ENCODE peak calls at places on chromosomes 2 and 18, in five cellular contexts. Y is astrocyte of the spinal cord, J is colonic mucosa, Z is GM13977, I is tibial artery. U is an unnamed sample.

GRCh38 chr2:21118302-21118920 is 5.4 kb upstream of the TDRD15 start:
- DNase-seq in Y (peak), J (peak), Z (peak), I (no peak), U (peak)

GRCh38 chr2:42136832-42137821 is 32.0 kb upstream of the EML4 start:
- DNase-seq in Y (no peak), J (no peak), Z (no peak), I (no peak), U (no peak)

GRCh38 chr2:204505946-204506345 is 39.3 kb upstream of the PARD3B start:
- DNase-seq in Y (peak), J (no peak), Z (no peak), I (no peak), U (peak)

GRCh38 chr18:50709215-50709614 is 110.6 kb downstream of the MRO start:
- DNase-seq in Y (no peak), J (no peak), Z (no peak), I (no peak), U (no peak)

GRCh38 chr2:200728630-200729029 is 83.1 kb upstream of the BZW1 start:
- DNase-seq in Y (peak), J (no peak), Z (no peak), I (no peak), U (peak)

GRCh38 chr2:61328707-61329251 is 142.1 kb downstream of the USP34 start:
- DNase-seq in Y (peak), J (peak), Z (peak), I (no peak), U (no peak)

GRCh38 chr2:1306029-1306686 is 107.1 kb upstream of the TPO start:
- DNase-seq in Y (no peak), J (no peak), Z (no peak), I (no peak), U (no peak)

GRCh38 chr2:99725810-99726209 is 236.0 kb upstream of the REV1 start:
- DNase-seq in Y (no peak), J (no peak), Z (no peak), I (no peak), U (peak)

GRCh38 chr2:100206731-100207255 is 64.4 kb upstream of the AFF3 start:
- DNase-seq in Y (no peak), J (no peak), Z (no peak), I (no peak), U (no peak)

GRCh38 chr2:239288951-239289481 is 111.8 kb downstream of the HDAC4 start:
- DNase-seq in Y (no peak), J (no peak), Z (peak), I (peak), U (no peak)

GRCh38 chr2:6081542-6081872 is 389.3 kb downstream of the SOX11 start:
- DNase-seq in Y (peak), J (no peak), Z (no peak), I (no peak), U (no peak)

GRCh38 chr2:7009207-7009911 is 92.1 kb downstream of the RNF144A start:
- DNase-seq in Y (peak), J (no peak), Z (no peak), I (no peak), U (peak)

GRCh38 chr2:205681836-205682238 is 464 bp upstream of the NRP2 start:
- DNase-seq in Y (no peak), J (no peak), Z (peak), I (no peak), U (peak)

GRCh38 chr2:37080674-37081073 is 3.5 kb downstream of the HEATR5B start:
- DNase-seq in Y (no peak), J (no peak), Z (no peak), I (no peak), U (no peak)

GRCh38 chr2:42835577-42836371 is 43.4 kb upstream of the HAAO start:
- DNase-seq in Y (peak), J (no peak), Z (no peak), I (peak), U (peak)

GRCh38 chr2:165563468-165564225 is 94.1 kb downstream of the CSRNP3 start:
- DNase-seq in Y (no peak), J (no peak), Z (no peak), I (no peak), U (no peak)

GRCh38 chr2:100182494-100183355 is 40.3 kb upstream of the AFF3 start:
- DNase-seq in Y (peak), J (no peak), Z (no peak), I (no peak), U (no peak)

GRCh38 chr2:223008162-223008561 is 43.8 kb upstream of the KCNE4 start:
- DNase-seq in Y (peak), J (no peak), Z (no peak), I (no peak), U (peak)

GRCh38 chr2:197097578-197098366 is 171.3 kb upstream of the PGAP1 start:
- DNase-seq in Y (peak), J (no peak), Z (no peak), I (peak), U (peak)

GRCh38 chr18:58402247-58402646 is 226.6 kb downstream of the ALPK2 start:
- DNase-seq in Y (peak), J (no peak), Z (no peak), I (peak), U (peak)

GRCh38 chr2:217261452-217261851 is 401.6 kb upstream of the TNP1 start:
- DNase-seq in Y (no peak), J (no peak), Z (no peak), I (no peak), U (peak)

GRCh38 chr18:32389868-32390267 is 80.8 kb downstream of the GAREM1 start:
- DNase-seq in Y (no peak), J (peak), Z (no peak), I (no peak), U (no peak)

GRCh38 chr2:145000376-145000775 is 480.5 kb upstream of the ZEB2 start:
- DNase-seq in Y (no peak), J (no peak), Z (no peak), I (no peak), U (peak)

GRCh38 chr2:227163445-227163997 is 484 bp downstream of the COL4A4 start:
- DNase-seq in Y (no peak), J (peak), Z (peak), I (no peak), U (no peak)

GRCh38 chr2:54750040-54750439 is 26.6 kb downstream of the EML6 start:
- DNase-seq in Y (no peak), J (no peak), Z (no peak), I (no peak), U (no peak)

GRCh38 chr2:40606862-40607261 is 155.0 kb upstream of the SLC8A1 start:
- DNase-seq in Y (peak), J (no peak), Z (no peak), I (no peak), U (no peak)

GRCh38 chr2:112605926-112606325 is 21.5 kb downstream of the CHCHD5 start:
- DNase-seq in Y (no peak), J (no peak), Z (no peak), I (no peak), U (no peak)

GRCh38 chr18:59268722-59269562 is 4.3 kb downstream of the RAX start:
- DNase-seq in Y (no peak), J (no peak), Z (peak), I (no peak), U (peak)

GRCh38 chr18:49566985-49567384 is 5.1 kb downstream of the LIPG start:
- DNase-seq in Y (no peak), J (no peak), Z (no peak), I (no peak), U (no peak)

GRCh38 chr18:13298262-13298661 is 79.7 kb downstream of the LDLRAD4 start:
- DNase-seq in Y (no peak), J (no peak), Z (no peak), I (no peak), U (no peak)

GRCh38 chr2:81276595-81276994 is 972.0 kb upstream of the LRRTM1 start:
- DNase-seq in Y (no peak), J (no peak), Z (no peak), I (no peak), U (no peak)

GRCh38 chr2:181258761-181259160 is 198.4 kb upstream of the ITGA4 start:
- DNase-seq in Y (peak), J (no peak), Z (no peak), I (no peak), U (peak)

DNA sequence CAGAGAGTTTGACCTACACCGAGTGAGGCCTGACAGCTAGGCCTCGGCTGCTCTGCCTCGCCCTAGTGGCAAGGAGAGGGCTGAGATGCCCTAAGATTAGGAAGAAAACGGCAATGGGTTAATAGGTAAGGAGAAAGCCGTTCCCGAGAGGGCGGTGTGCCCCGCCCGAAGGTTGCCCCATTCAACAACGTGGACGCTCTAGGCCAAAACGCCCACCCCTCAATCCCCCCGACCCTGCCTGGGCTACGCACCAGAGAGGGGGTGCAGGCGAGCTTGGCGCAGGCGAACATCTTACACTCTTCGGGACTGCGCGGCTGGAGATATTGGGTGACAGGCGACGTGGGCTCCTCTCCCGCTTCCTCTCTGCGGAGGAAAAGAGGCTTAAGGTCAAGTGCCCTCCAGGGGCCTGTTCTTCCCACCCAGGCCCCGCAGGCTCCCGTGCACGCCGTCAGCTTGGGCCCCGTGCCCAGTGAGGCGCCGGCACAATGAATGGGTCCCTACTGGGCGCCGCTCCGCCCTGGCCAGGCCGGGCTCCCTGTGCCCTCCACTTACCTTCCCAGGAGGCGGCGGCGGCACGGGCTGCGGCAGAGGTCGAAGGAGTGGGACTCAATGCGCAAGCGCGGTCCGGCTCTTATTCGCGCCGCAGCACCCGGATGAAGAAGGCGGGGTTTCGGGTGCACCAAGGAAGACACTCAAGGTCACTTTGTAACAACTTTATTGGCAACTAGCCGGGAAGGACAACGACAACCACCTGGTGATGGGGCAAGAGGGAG is at the start of gene ATP5MC3:
- DNase-seq in Y (peak), J (peak), Z (peak), I (peak), U (peak)
- TF ChIP-seq CTCF in Y (peak), J (no peak), Z (no peak), I (no peak), U (peak)

GRCh38 chr2:230811508-230811907 is 53.2 kb upstream of the ITM2C start:
- DNase-seq in Y (no peak), J (no peak), Z (no peak), I (no peak), U (peak)

GRCh38 chr2:230807686-230808085 is 57.1 kb upstream of the ITM2C start:
- DNase-seq in Y (no peak), J (no peak), Z (no peak), I (no peak), U (no peak)

GRCh38 chr2:230809015-230809414 is 55.7 kb upstream of the ITM2C start:
- DNase-seq in Y (no peak), J (no peak), Z (no peak), I (no peak), U (no peak)

GRCh38 chr2:230812041-230812440 is 52.7 kb upstream of the ITM2C start:
- DNase-seq in Y (no peak), J (no peak), Z (no peak), I (no peak), U (no peak)

GRCh38 chr2:230809677-230810251 is 55.0 kb upstream of the ITM2C start:
- DNase-seq in Y (no peak), J (no peak), Z (no peak), I (no peak), U (no peak)
- TF ChIP-seq CTCF in Y (peak), J (no peak), Z (no peak), I (no peak), U (peak)

DNA sequence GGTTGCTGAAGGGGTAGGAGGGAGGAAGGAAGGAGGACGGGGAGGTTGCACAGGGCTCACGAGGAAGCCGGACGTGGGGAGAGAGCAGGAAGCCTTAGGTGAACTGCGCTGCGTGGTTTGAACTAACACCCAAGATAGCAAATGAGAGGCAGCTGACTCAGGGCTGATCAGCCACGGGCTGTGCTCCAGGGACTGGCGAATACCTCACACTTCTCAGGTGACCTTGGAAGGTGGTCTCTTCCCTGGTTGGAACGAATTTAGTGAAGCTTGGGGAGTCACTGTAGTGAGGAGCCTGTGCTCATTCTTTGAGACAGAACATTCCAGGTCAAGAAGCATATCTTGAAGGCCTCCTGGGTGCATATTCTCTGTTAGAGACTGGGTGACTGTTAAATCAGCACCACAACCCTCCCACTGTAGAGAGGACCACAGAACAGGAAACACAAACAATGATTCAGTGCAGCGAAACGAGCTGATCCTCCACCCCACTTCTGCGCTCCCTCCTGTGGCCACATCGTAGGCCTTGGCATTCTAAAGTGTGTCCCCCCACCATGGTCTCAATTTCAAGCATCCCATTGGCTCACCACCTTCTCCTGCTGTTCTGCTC is 33.8 kb downstream of the TOGARAM2 start:
- DNase-seq in Y (peak), J (peak), Z (peak), I (no peak), U (peak)
- TF ChIP-seq CTCF in Y (peak), J (no peak), Z (no peak), I (no peak), U (peak)

DNA sequence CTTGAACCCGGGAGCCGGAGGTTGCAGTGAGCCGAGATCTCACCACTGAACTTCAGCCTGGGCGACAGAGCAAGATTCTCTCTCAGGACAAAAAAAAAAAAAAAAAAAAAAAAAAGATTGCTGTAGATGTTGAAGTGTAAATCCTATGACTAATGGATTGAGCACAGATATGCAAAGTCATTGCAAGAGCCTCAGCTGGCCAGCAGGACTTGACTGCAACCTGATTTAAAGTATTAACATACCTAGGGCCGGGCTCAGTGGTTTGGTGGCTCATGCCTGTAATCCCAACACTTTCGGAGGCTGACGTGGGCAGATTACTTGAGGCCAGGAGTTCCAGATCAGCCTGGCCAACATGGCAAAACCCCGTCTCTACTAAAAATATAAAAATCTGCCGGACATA is 103.4 kb upstream of the MSH2 start:
- DNase-seq in Y (peak), J (no peak), Z (no peak), I (no peak), U (peak)
- TF ChIP-seq CTCF in Y (no peak), J (no peak), Z (no peak), I (no peak), U (peak)

GRCh38 chr2:83972123-83972522 is 487.0 kb downstream of the SUCLG1 start:
- DNase-seq in Y (no peak), J (no peak), Z (no peak), I (no peak), U (no peak)

GRCh38 chr2:83970262-83970929 is 488.7 kb downstream of the SUCLG1 start:
- DNase-seq in Y (no peak), J (no peak), Z (no peak), I (no peak), U (no peak)

GRCh38 chr2:83971547-83971946 is 487.5 kb downstream of the SUCLG1 start:
- DNase-seq in Y (no peak), J (no peak), Z (no peak), I (no peak), U (no peak)

GRCh38 chr2:83969085-83969484 is 490.0 kb downstream of the SUCLG1 start:
- DNase-seq in Y (no peak), J (no peak), Z (no peak), I (no peak), U (no peak)

DNA sequence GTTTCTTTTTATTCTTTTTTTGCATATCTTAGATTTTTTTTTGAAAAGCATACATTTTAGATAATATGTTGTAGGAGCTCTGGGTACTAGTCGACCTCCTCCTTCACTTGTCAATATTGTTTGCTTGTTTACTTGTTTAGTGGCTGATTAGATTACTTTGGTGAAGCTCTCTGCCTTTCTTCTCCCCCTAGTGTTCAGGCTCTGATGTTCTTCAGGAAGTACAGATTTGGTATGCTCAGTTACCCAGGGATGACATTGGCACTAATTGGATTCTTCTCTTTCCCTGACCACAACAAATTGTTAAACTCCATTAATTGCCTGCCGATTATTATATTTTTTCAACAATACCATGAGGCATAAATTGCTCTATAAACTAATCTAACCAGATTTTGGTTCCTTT is 491.2 kb downstream of the SUCLG1 start:
- DNase-seq in Y (no peak), J (no peak), Z (no peak), I (no peak), U (no peak)
- TF ChIP-seq CTCF in Y (no peak), J (no peak), Z (no peak), I (no peak), U (no peak)

GRCh38 chr2:188207554-188207953 is 84.1 kb upstream of the GULP1 start:
- DNase-seq in Y (no peak), J (no peak), Z (no peak), I (no peak), U (no peak)
- TF ChIP-seq CTCF in Y (no peak), J (no peak), Z (no peak), I (no peak), U (no peak)

GRCh38 chr2:127552336-127552735 is 16.9 kb downstream of the MYO7B start:
- DNase-seq in Y (no peak), J (no peak), Z (no peak), I (no peak), U (no peak)

GRCh38 chr2:127551221-127551930 is 15.9 kb downstream of the MYO7B start:
- DNase-seq in Y (no peak), J (no peak), Z (no peak), I (no peak), U (no peak)

DNA sequence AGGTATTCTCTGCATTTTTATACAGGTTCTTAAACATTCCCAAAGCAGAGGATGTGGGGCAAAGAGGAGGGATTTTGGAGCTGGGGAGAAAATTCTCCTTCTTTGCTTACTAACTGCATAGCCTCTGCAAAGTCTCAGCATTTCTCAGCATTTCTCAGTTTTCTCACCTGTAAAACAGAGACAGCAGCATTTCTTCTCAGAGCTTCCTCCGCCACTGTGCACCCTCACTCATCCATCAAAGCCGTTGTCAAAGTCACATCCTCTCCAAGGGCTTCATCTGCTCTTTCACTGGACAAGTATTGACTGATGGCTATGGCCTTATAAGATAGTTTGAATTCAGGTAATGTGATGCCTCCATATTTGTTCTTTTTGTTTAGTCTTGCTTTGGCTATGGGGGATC is 17.4 kb downstream of the MYO7B start:
- DNase-seq in Y (no peak), J (no peak), Z (no peak), I (no peak), U (no peak)
- TF ChIP-seq CTCF in Y (no peak), J (no peak), Z (no peak), I (no peak), U (no peak)

U was measured in choroid plexus epithelial cell.